ENCODE peak calls at places on chromosomes 2 and 18, in six cellular contexts. I is effector memory CD8-positive, alpha-beta T cell; W is NCI-H1092; Y is activated CD4-positive, alpha-beta T cell treated with anti-CD3 and anti-CD28 coated beads, Interleukin-2, amount 50 U/mL, for 4 hours; F is NCI-H1436 treated with DMSO at 0.1 percent for 48 hours; D is hypothalamus. K is an unnamed sample.

GRCh38 chr2:101150306-101151140 is 659 bp downstream of the TBC1D8 start:
- DNase-seq in I (no peak), W (peak), Y (no peak), F (no peak), D (peak), K (no peak)

GRCh38 chr2:152126664-152127063 is 27.8 kb upstream of the CACNB4 start:
- DNase-seq in I (no peak), W (no peak), Y (no peak), F (no peak), D (no peak), K (no peak)

GRCh38 chr2:15363142-15363541 is 198.0 kb downstream of the NBAS start:
- DNase-seq in I (no peak), W (no peak), Y (no peak), F (no peak), D (no peak), K (no peak)

GRCh38 chr2:119126650-119127049 is 31.9 kb downstream of the C1QL2 start:
- DNase-seq in I (no peak), W (no peak), Y (peak), F (no peak), D (no peak), K (no peak)

GRCh38 chr2:96694816-96695455 is 44.9 kb downstream of the LMAN2L start:
- DNase-seq in I (no peak), W (no peak), Y (no peak), F (no peak), D (no peak), K (no peak)

GRCh38 chr18:79718126-79718525 is 38.5 kb downstream of the CTDP1 start:
- DNase-seq in I (no peak), W (no peak), Y (no peak), F (no peak), D (no peak), K (no peak)

GRCh38 chr18:79588636-79589481 is 90.7 kb upstream of the CTDP1 start:
- DNase-seq in I (no peak), W (peak), Y (no peak), F (no peak), D (no peak), K (peak)

GRCh38 chr2:88530081-88530480 is 77.6 kb upstream of the FOXI3 start:
- DNase-seq in I (no peak), W (no peak), Y (no peak), F (no peak), D (no peak), K (no peak)

GRCh38 chr18:44732604-44733003 is 51.9 kb downstream of the SETBP1 start:
- DNase-seq in I (no peak), W (peak), Y (no peak), F (no peak), D (no peak), K (no peak)

GRCh38 chr18:75393721-75394120 is 33.8 kb downstream of the SMIM21 start:
- DNase-seq in I (no peak), W (no peak), Y (no peak), F (no peak), D (no peak), K (no peak)

GRCh38 chr18:48627216-48627615 is 88.4 kb downstream of the CTIF start:
- DNase-seq in I (no peak), W (no peak), Y (no peak), F (no peak), D (no peak), K (no peak)

GRCh38 chr2:121260370-121261154 is 24.4 kb downstream of the TFCP2L1 start:
- DNase-seq in I (no peak), W (peak), Y (no peak), F (no peak), D (no peak), K (no peak)

GRCh38 chr2:201448067-201448466 is 3.2 kb downstream of the TRAK2 start:
- DNase-seq in I (no peak), W (no peak), Y (no peak), F (no peak), D (no peak), K (no peak)

GRCh38 chr2:71113843-71114242 is 16.2 kb downstream of the MCEE start:
- DNase-seq in I (no peak), W (no peak), Y (no peak), F (no peak), D (no peak), K (no peak)

GRCh38 chr2:201959626-201960025 is 74.0 kb upstream of the FZD7 start:
- DNase-seq in I (no peak), W (no peak), Y (no peak), F (no peak), D (no peak), K (no peak)

GRCh38 chr2:8424997-8425900 is 256.6 kb upstream of the ID2 start:
- DNase-seq in I (peak), W (no peak), Y (no peak), F (no peak), D (no peak), K (no peak)

GRCh38 chr18:78826631-78827030 is 153.0 kb upstream of the SALL3 start:
- DNase-seq in I (no peak), W (no peak), Y (no peak), F (no peak), D (no peak), K (peak)

GRCh38 chr2:134284119-134284670 is 30.3 kb downstream of the MGAT5 start:
- DNase-seq in I (no peak), W (no peak), Y (no peak), F (no peak), D (no peak), K (no peak)

GRCh38 chr18:77131652-77132368 is 773 bp downstream of the MBP start:
- DNase-seq in I (peak), W (peak), Y (no peak), F (no peak), D (no peak), K (peak)

GRCh38 chr18:62399781-62400308 is 74.7 kb downstream of the TNFRSF11A start:
- DNase-seq in I (no peak), W (peak), Y (no peak), F (no peak), D (no peak), K (no peak)

GRCh38 chr18:48325115-48325670 is 84.0 kb downstream of the ZBTB7C start:
- DNase-seq in I (no peak), W (no peak), Y (no peak), F (no peak), D (no peak), K (no peak)

GRCh38 chr2:196380098-196380497 is 208.7 kb upstream of the STK17B start:
- DNase-seq in I (no peak), W (no peak), Y (no peak), F (no peak), D (no peak), K (no peak)

GRCh38 chr2:262117-262516 is 1.7 kb downstream of the SH3YL1 start:
- DNase-seq in I (no peak), W (no peak), Y (no peak), F (no peak), D (no peak), K (no peak)

GRCh38 chr18:35231052-35231451 is 9.8 kb upstream of the ZNF397 start:
- DNase-seq in I (peak), W (peak), Y (peak), F (peak), D (peak), K (peak)